ENCODE peak calls at places on chromosomes 3 and 15, in five cellular contexts. One of them, this sample, is unnamed.

GRCh38 chr3:66638717-66639116 is 137.9 kb upstream of the LRIG1 start:
- DNase-seq in LoVo: no peak
- DNase-seq in keratinocyte: no peak
- DNase-seq in activated CD4-positive, alpha-beta T cell treated with anti-CD3 and anti-CD28 coated beads for 36 hours: peak
- DNase-seq in kidney epithelial cell: no peak
- DNase-seq in this sample: no peak

GRCh38 chr3:99384596-99384995 is 253.8 kb upstream of the COL8A1 start:
- DNase-seq in LoVo: no peak
- DNase-seq in keratinocyte: no peak
- DNase-seq in activated CD4-positive, alpha-beta T cell treated with anti-CD3 and anti-CD28 coated beads for 36 hours: no peak
- DNase-seq in kidney epithelial cell: no peak
- DNase-seq in this sample: no peak

GRCh38 chr3:164539215-164539614 is 539.1 kb downstream of the SI start:
- DNase-seq in LoVo: no peak
- DNase-seq in keratinocyte: no peak
- DNase-seq in activated CD4-positive, alpha-beta T cell treated with anti-CD3 and anti-CD28 coated beads for 36 hours: no peak
- DNase-seq in kidney epithelial cell: no peak
- DNase-seq in this sample: no peak

GRCh38 chr3:29871087-29871486 is 590.2 kb downstream of the RBMS3 start:
- DNase-seq in LoVo: no peak
- DNase-seq in keratinocyte: no peak
- DNase-seq in activated CD4-positive, alpha-beta T cell treated with anti-CD3 and anti-CD28 coated beads for 36 hours: no peak
- DNase-seq in kidney epithelial cell: no peak
- DNase-seq in this sample: no peak

GRCh38 chr3:44355634-44356033 is 17.1 kb downstream of the TCAIM start:
- DNase-seq in LoVo: no peak
- DNase-seq in keratinocyte: no peak
- DNase-seq in activated CD4-positive, alpha-beta T cell treated with anti-CD3 and anti-CD28 coated beads for 36 hours: no peak
- DNase-seq in kidney epithelial cell: no peak
- DNase-seq in this sample: no peak

GRCh38 chr15:70494861-70495571 is 268.3 kb downstream of the UACA start:
- DNase-seq in LoVo: peak
- DNase-seq in keratinocyte: peak
- DNase-seq in activated CD4-positive, alpha-beta T cell treated with anti-CD3 and anti-CD28 coated beads for 36 hours: peak
- DNase-seq in kidney epithelial cell: peak
- DNase-seq in this sample: peak

GRCh38 chr3:66378256-66378655 is 122.6 kb downstream of the LRIG1 start:
- DNase-seq in LoVo: no peak
- DNase-seq in keratinocyte: no peak
- DNase-seq in activated CD4-positive, alpha-beta T cell treated with anti-CD3 and anti-CD28 coated beads for 36 hours: peak
- DNase-seq in kidney epithelial cell: no peak
- DNase-seq in this sample: no peak

GRCh38 chr3:95899494-95899893 is 914.9 kb upstream of the EPHA6 start:
- DNase-seq in LoVo: no peak
- DNase-seq in keratinocyte: no peak
- DNase-seq in activated CD4-positive, alpha-beta T cell treated with anti-CD3 and anti-CD28 coated beads for 36 hours: no peak
- DNase-seq in kidney epithelial cell: no peak
- DNase-seq in this sample: no peak

GRCh38 chr15:74541494-74542191 is 623 bp downstream of the ARID3B start:
- DNase-seq in LoVo: peak
- DNase-seq in keratinocyte: no peak
- DNase-seq in activated CD4-positive, alpha-beta T cell treated with anti-CD3 and anti-CD28 coated beads for 36 hours: peak
- DNase-seq in kidney epithelial cell: no peak
- DNase-seq in this sample: peak

GRCh38 chr3:168040624-168041208 is 55.0 kb downstream of the GOLIM4 start:
- DNase-seq in LoVo: peak
- DNase-seq in keratinocyte: no peak
- DNase-seq in activated CD4-positive, alpha-beta T cell treated with anti-CD3 and anti-CD28 coated beads for 36 hours: peak
- DNase-seq in kidney epithelial cell: peak
- DNase-seq in this sample: peak

GRCh38 chr3:27657404-27657803 is 64.7 kb downstream of the EOMES start:
- DNase-seq in LoVo: no peak
- DNase-seq in keratinocyte: no peak
- DNase-seq in activated CD4-positive, alpha-beta T cell treated with anti-CD3 and anti-CD28 coated beads for 36 hours: no peak
- DNase-seq in kidney epithelial cell: no peak
- DNase-seq in this sample: no peak

GRCh38 chr3:188832961-188833615 is 338.7 kb upstream of the TPRG1 start:
- DNase-seq in LoVo: no peak
- DNase-seq in keratinocyte: peak
- DNase-seq in activated CD4-positive, alpha-beta T cell treated with anti-CD3 and anti-CD28 coated beads for 36 hours: no peak
- DNase-seq in kidney epithelial cell: no peak
- DNase-seq in this sample: no peak

GRCh38 chr3:63168179-63168578 is 109.9 kb upstream of the SYNPR start:
- DNase-seq in LoVo: no peak
- DNase-seq in keratinocyte: no peak
- DNase-seq in activated CD4-positive, alpha-beta T cell treated with anti-CD3 and anti-CD28 coated beads for 36 hours: no peak
- DNase-seq in kidney epithelial cell: no peak
- DNase-seq in this sample: no peak

GRCh38 chr15:58748787-58749531 is 548 bp downstream of the ADAM10 start:
- DNase-seq in LoVo: peak
- DNase-seq in keratinocyte: no peak
- DNase-seq in activated CD4-positive, alpha-beta T cell treated with anti-CD3 and anti-CD28 coated beads for 36 hours: peak
- DNase-seq in kidney epithelial cell: no peak
- DNase-seq in this sample: no peak

GRCh38 chr3:13070622-13071021 is 2.6 kb downstream of the IQSEC1 start:
- DNase-seq in LoVo: no peak
- DNase-seq in keratinocyte: no peak
- DNase-seq in activated CD4-positive, alpha-beta T cell treated with anti-CD3 and anti-CD28 coated beads for 36 hours: no peak
- DNase-seq in kidney epithelial cell: no peak
- DNase-seq in this sample: no peak

GRCh38 chr3:87036671-87037070 is 45.7 kb upstream of the VGLL3 start:
- DNase-seq in LoVo: no peak
- DNase-seq in keratinocyte: no peak
- DNase-seq in activated CD4-positive, alpha-beta T cell treated with anti-CD3 and anti-CD28 coated beads for 36 hours: no peak
- DNase-seq in kidney epithelial cell: no peak
- DNase-seq in this sample: no peak

GRCh38 chr3:155753038-155753647 is 8.3 kb upstream of the PLCH1 start:
- DNase-seq in LoVo: no peak
- DNase-seq in keratinocyte: no peak
- DNase-seq in activated CD4-positive, alpha-beta T cell treated with anti-CD3 and anti-CD28 coated beads for 36 hours: no peak
- DNase-seq in kidney epithelial cell: no peak
- DNase-seq in this sample: no peak

GRCh38 chr15:25170113-25170731 is 215.4 kb downstream of the SNRPN start:
- DNase-seq in LoVo: no peak
- DNase-seq in keratinocyte: no peak
- DNase-seq in activated CD4-positive, alpha-beta T cell treated with anti-CD3 and anti-CD28 coated beads for 36 hours: no peak
- DNase-seq in kidney epithelial cell: no peak
- DNase-seq in this sample: no peak

GRCh38 chr3:149959443-149959842 is 11.3 kb downstream of the PFN2 start:
- DNase-seq in LoVo: no peak
- DNase-seq in keratinocyte: no peak
- DNase-seq in activated CD4-positive, alpha-beta T cell treated with anti-CD3 and anti-CD28 coated beads for 36 hours: no peak
- DNase-seq in kidney epithelial cell: no peak
- DNase-seq in this sample: no peak

GRCh38 chr3:182246870-182247269 is 535.1 kb downstream of the SOX2 start:
- DNase-seq in LoVo: no peak
- DNase-seq in keratinocyte: no peak
- DNase-seq in activated CD4-positive, alpha-beta T cell treated with anti-CD3 and anti-CD28 coated beads for 36 hours: no peak
- DNase-seq in kidney epithelial cell: no peak
- DNase-seq in this sample: no peak

GRCh38 chr15:35690698-35691116 is 144.7 kb upstream of the DPH6 start:
- DNase-seq in LoVo: no peak
- DNase-seq in keratinocyte: no peak
- DNase-seq in activated CD4-positive, alpha-beta T cell treated with anti-CD3 and anti-CD28 coated beads for 36 hours: no peak
- DNase-seq in kidney epithelial cell: peak
- DNase-seq in this sample: no peak

GRCh38 chr3:50474717-50475116 is 28.7 kb downstream of the CACNA2D2 start:
- DNase-seq in LoVo: no peak
- DNase-seq in keratinocyte: no peak
- DNase-seq in activated CD4-positive, alpha-beta T cell treated with anti-CD3 and anti-CD28 coated beads for 36 hours: no peak
- DNase-seq in kidney epithelial cell: no peak
- DNase-seq in this sample: no peak

GRCh38 chr15:99973351-99973750 is 240.1 kb upstream of the LYSMD4 start:
- DNase-seq in LoVo: no peak
- DNase-seq in keratinocyte: no peak
- DNase-seq in activated CD4-positive, alpha-beta T cell treated with anti-CD3 and anti-CD28 coated beads for 36 hours: no peak
- DNase-seq in kidney epithelial cell: no peak
- DNase-seq in this sample: no peak

GRCh38 chr3:111577798-111578685 is 17.1 kb downstream of the ZBED2 start:
- DNase-seq in LoVo: peak
- DNase-seq in keratinocyte: no peak
- DNase-seq in activated CD4-positive, alpha-beta T cell treated with anti-CD3 and anti-CD28 coated beads for 36 hours: no peak
- DNase-seq in kidney epithelial cell: no peak
- DNase-seq in this sample: peak

GRCh38 chr15:61011576-61012336 is 217.3 kb downstream of the RORA start:
- DNase-seq in LoVo: no peak
- DNase-seq in keratinocyte: no peak
- DNase-seq in activated CD4-positive, alpha-beta T cell treated with anti-CD3 and anti-CD28 coated beads for 36 hours: no peak
- DNase-seq in kidney epithelial cell: no peak
- DNase-seq in this sample: no peak

GRCh38 chr3:102106421-102107097 is 257.2 kb downstream of the NFKBIZ start:
- DNase-seq in LoVo: no peak
- DNase-seq in keratinocyte: no peak
- DNase-seq in activated CD4-positive, alpha-beta T cell treated with anti-CD3 and anti-CD28 coated beads for 36 hours: peak
- DNase-seq in kidney epithelial cell: no peak
- DNase-seq in this sample: no peak

GRCh38 chr3:127616836-127617605 is 12.0 kb upstream of the PODXL2 start:
- DNase-seq in LoVo: no peak
- DNase-seq in keratinocyte: no peak
- DNase-seq in activated CD4-positive, alpha-beta T cell treated with anti-CD3 and anti-CD28 coated beads for 36 hours: no peak
- DNase-seq in kidney epithelial cell: no peak
- DNase-seq in this sample: no peak

GRCh38 chr3:15638193-15638890 is 36.8 kb downstream of the BTD start:
- DNase-seq in LoVo: no peak
- DNase-seq in keratinocyte: no peak
- DNase-seq in activated CD4-positive, alpha-beta T cell treated with anti-CD3 and anti-CD28 coated beads for 36 hours: no peak
- DNase-seq in kidney epithelial cell: no peak
- DNase-seq in this sample: no peak

GRCh38 chr15:79283252-79284048 is 928 bp downstream of the ANKRD34C start:
- DNase-seq in LoVo: no peak
- DNase-seq in keratinocyte: no peak
- DNase-seq in activated CD4-positive, alpha-beta T cell treated with anti-CD3 and anti-CD28 coated beads for 36 hours: peak
- DNase-seq in kidney epithelial cell: no peak
- DNase-seq in this sample: peak

GRCh38 chr3:37074178-37074577 is 80.9 kb downstream of the MLH1 start:
- DNase-seq in LoVo: no peak
- DNase-seq in keratinocyte: no peak
- DNase-seq in activated CD4-positive, alpha-beta T cell treated with anti-CD3 and anti-CD28 coated beads for 36 hours: no peak
- DNase-seq in kidney epithelial cell: no peak
- DNase-seq in this sample: no peak

GRCh38 chr3:174325834-174326705 is 533.1 kb upstream of the NAALADL2 start:
- DNase-seq in LoVo: no peak
- DNase-seq in keratinocyte: no peak
- DNase-seq in activated CD4-positive, alpha-beta T cell treated with anti-CD3 and anti-CD28 coated beads for 36 hours: no peak
- DNase-seq in kidney epithelial cell: no peak
- DNase-seq in this sample: no peak

GRCh38 chr15:56251315-56252091 is 7.8 kb upstream of the RFX7 start:
- DNase-seq in LoVo: no peak
- DNase-seq in keratinocyte: no peak
- DNase-seq in activated CD4-positive, alpha-beta T cell treated with anti-CD3 and anti-CD28 coated beads for 36 hours: no peak
- DNase-seq in kidney epithelial cell: no peak
- DNase-seq in this sample: no peak

GRCh38 chr15:68363353-68363752 is 68.6 kb downstream of the ITGA11 start:
- DNase-seq in LoVo: no peak
- DNase-seq in keratinocyte: no peak
- DNase-seq in activated CD4-positive, alpha-beta T cell treated with anti-CD3 and anti-CD28 coated beads for 36 hours: no peak
- DNase-seq in kidney epithelial cell: no peak
- DNase-seq in this sample: no peak